ENCODE peak calls at places on chromosomes 13 and 19, in five cellular contexts. C is HepG2, R is K562, E is GM23338, H is HCT116. Z is an unnamed sample.

GRCh38 chr19:7870571-7871279 is 3.5 kb downstream of the PRR36 start:
- DNase-seq in H (peak; percentile 95), R (peak; percentile 98), C (peak; percentile 93), E (peak; percentile 96), Z (peak; percentile 83)

GRCh38 chr13:32902898-32903297 is 113.3 kb upstream of the KL start:
- DNase-seq in R (peak; percentile 1), C (no peak), H (no peak), E (peak; percentile 28), Z (no peak)

GRCh38 chr19:33376423-33376822 is 2.9 kb downstream of the CEBPG start:
- DNase-seq in R (no peak), C (peak; percentile 45), E (no peak), H (peak; percentile 46), Z (no peak)

GRCh38 chr19:9883764-9884163 is 48.6 kb downstream of the PIN1 start:
- DNase-seq in C (no peak), R (no peak), E (no peak), H (no peak), Z (no peak)

GRCh38 chr13:21033224-21033855 is 28.0 kb downstream of the LATS2 start:
- DNase-seq in H (no peak), R (no peak), C (no peak), E (no peak), Z (no peak)

GRCh38 chr13:107284168-107284567 is 716.2 kb upstream of the ARGLU1 start:
- DNase-seq in R (no peak), C (no peak), H (no peak), E (no peak), Z (no peak)

GRCh38 chr13:76813874-76814273 is 72.3 kb downstream of the KCTD12 start:
- DNase-seq in E (no peak), R (no peak), C (peak; percentile 15), H (no peak), Z (no peak)

GRCh38 chr19:13018037-13018914 is 23.0 kb downstream of the NFIX start:
- DNase-seq in C (no peak), R (peak; percentile 50), E (peak; percentile 70), H (no peak), Z (no peak)

GRCh38 chr19:54102421-54103169 is at the start of gene NDUFA3:
- DNase-seq in R (peak; percentile 100), H (peak; percentile 95), E (peak; percentile 99), C (peak; percentile 96), Z (peak; percentile 79)

GRCh38 chr19:10295305-10295846 is 5.6 kb downstream of the ICAM5 start:
- DNase-seq in E (peak; percentile 78), R (no peak), H (no peak), C (no peak), Z (no peak)

GRCh38 chr13:32153056-32153455 is 121.5 kb downstream of the FRY start:
- DNase-seq in H (no peak), E (no peak), R (no peak), C (no peak), Z (no peak)

GRCh38 chr19:13160557-13160956 is 10.3 kb downstream of the IER2 start:
- DNase-seq in H (no peak), E (no peak), C (no peak), R (no peak), Z (no peak)

DNA sequence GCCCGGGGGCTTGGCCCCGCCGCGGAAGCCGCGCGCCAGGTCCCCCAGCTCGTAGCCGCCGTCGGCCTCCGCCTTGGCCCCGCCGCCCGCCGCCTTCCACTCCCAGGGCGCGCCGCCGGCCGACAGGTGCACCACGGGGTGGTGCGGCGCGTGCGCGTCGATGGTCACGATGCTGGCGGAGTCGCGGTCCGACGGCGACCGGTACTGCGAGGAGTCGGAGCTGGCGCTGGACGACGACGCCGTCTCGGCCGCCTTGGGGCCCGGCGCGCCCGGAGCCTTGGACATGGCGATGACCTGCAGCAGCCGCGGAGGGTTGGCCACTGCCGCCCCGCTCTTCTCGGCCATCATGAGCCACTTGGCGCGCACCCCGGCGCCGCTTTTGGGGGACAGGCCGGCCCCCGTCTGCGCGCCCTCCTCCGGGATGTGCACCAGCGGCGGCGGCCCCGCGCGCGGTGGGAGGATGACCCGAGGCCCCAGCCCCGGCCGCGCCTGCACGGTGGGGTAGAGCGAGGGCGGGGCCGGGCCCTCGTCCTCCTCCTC is 8.9 kb downstream of the PLPPR3 start:
- DNase-seq in R (no peak), E (peak; percentile 36), C (no peak), H (no peak), Z (no peak)
- TF ChIP-seq POLR2AphosphoS5 in R (no peak), E (no peak), C (no peak), H (no peak), Z (no peak)

GRCh38 chr19:51693246-51693645 is at the start of gene SPACA6:
- DNase-seq in E (no peak), H (no peak), R (no peak), C (no peak), Z (no peak)

GRCh38 chr19:51692065-51692915 is 840 bp upstream of the SPACA6 start:
- DNase-seq in C (no peak), H (no peak), E (no peak), R (peak; percentile 35), Z (no peak)

GRCh38 chr19:51689751-51690358 is 3.3 kb upstream of the SPACA6 start:
- DNase-seq in C (no peak), R (peak; percentile 75), H (no peak), E (peak; percentile 82), Z (no peak)

GRCh38 chr19:51690359-51691121 is 2.6 kb upstream of the SPACA6 start:
- DNase-seq in R (peak; percentile 94), E (peak; percentile 84), C (no peak), H (no peak), Z (no peak)

GRCh38 chr19:51691122-51692064 is 1.7 kb upstream of the SPACA6 start:
- DNase-seq in C (no peak), E (peak; percentile 89), R (no peak), H (no peak), Z (no peak)
- H3K4me3 ChIP-seq in C (peak overlapping the region; percentile 74), E (peak overlapping the region; percentile 76), R (peak overlapping the region; percentile 52), H (peak overlapping the region; percentile 78), Z (peak overlapping the region; percentile 95)

GRCh38 chr19:49432141-49433073 is 7.2 kb downstream of the GFY start:
- DNase-seq in C (no peak), H (no peak), E (peak; percentile 97), R (no peak), Z (no peak)
- TF ChIP-seq EZH2 in C (peak; percentile 56), H (no peak), E (no peak), R (no peak), Z (no peak)

GRCh38 chr19:3365093-3365446 is 1.3 kb upstream of the NFIC start:
- DNase-seq in C (no peak), E (no peak), H (no peak), R (no peak), Z (no peak)

GRCh38 chr19:3364501-3364858 is 1.9 kb upstream of the NFIC start:
- DNase-seq in E (no peak), C (no peak), R (no peak), H (no peak), Z (no peak)

GRCh38 chr19:3366104-3366760 is at the start of gene NFIC:
- DNase-seq in C (no peak), H (peak; percentile 51), E (peak; percentile 77), R (peak; percentile 90), Z (no peak)

GRCh38 chr19:3366761-3367571 is 583 bp downstream of the NFIC start:
- DNase-seq in E (no peak), H (no peak), C (no peak), R (peak; percentile 81), Z (no peak)

DNA sequence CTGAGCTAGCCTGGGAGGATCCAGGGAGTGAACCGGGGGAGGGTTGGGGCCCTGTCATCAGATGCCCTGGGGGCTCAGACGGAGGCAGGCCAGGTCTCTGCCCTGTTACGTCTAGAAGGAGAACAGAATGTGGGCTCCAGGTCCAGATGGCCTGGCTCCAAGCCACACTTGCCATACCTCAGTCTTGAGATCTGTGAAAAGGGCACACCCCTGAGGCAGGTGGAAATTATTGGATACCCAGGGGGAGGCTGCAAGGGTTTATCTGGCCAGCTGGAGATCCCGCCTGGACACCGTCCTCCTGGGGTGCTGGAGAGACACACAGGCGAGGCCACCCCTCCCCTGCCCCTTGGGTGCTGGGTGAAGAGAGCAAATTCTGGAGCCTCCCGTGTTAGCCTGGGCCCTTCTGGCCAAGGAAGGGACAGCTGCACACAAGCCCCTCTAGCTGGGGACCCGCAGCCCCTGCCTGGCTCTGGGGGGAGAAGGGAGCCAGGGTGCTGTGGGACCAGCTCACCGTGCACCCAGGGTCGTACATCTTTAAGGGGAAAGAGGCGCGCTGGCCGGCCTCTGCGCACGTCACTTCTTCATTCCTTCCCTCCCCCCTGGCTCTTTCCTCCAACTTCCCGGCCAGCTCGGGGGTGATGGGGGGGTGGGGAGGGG is 808 bp upstream of the NFIC start:
- DNase-seq in E (no peak), R (peak; percentile 82), H (peak; percentile 40), C (no peak), Z (no peak)
- TF ChIP-seq POLR2AphosphoS5 in E (no peak), R (no peak), H (no peak), C (no peak), Z (no peak)

GRCh38 chr13:110287031-110287828 is 19.7 kb downstream of the COL4A1 start:
- DNase-seq in H (no peak), C (no peak), R (no peak), E (no peak), Z (no peak)
- H3K4me3 ChIP-seq in H (no peak overlapping the region), C (no peak overlapping the region), R (no peak overlapping the region), E (no peak overlapping the region), Z (no peak overlapping the region)

DNA sequence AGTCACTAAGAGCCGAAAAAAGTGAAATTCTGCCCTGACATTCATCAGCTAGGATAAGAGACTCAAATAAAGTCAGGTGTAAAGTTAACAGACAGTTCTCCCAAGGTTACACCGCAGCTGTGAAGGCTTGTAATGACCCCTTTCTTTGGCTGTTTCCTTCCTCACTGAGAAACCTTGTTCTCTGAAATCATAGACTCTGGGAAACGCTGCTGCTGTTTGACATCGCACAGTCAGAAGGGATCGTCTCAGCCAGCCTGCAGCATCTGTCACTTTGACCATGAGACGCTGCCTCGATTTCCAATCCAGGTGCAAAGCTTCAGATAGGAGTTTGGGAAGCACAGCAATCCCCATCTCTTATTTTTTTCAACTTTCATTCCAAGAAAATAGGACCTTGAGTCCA is 678 bp downstream of the BCAT2 start:
- DNase-seq in H (no peak), E (no peak), R (peak; percentile 24), C (no peak), Z (no peak)
- TF ChIP-seq EZH2 in H (no peak), E (no peak), R (no peak), C (no peak), Z (no peak)

GRCh38 chr19:41351339-41352245 is 2.1 kb downstream of the TGFB1 start:
- DNase-seq in E (peak; percentile 66), C (no peak), R (peak; percentile 84), H (no peak), Z (no peak)
- TF ChIP-seq POLR2AphosphoS5 in E (no peak), C (no peak), R (peak; percentile 50), H (peak; percentile 60), Z (no peak)